ENCODE peak calls at places on chromosomes 5 and 9, in six cellular contexts. One of them, this sample, is unnamed.

GRCh38 chr9:137224850-137225694 is at the start of gene CYSRT1:
- DNase-seq in H1: no peak
- DNase-seq in H9: no peak
- DNase-seq in neuronal stem cell: no peak
- DNase-seq in mesenchymal stem cell: no peak
- DNase-seq in trophoblast cell: no peak
- DNase-seq in this sample: no peak

GRCh38 chr5:127723571-127723970 is 20.4 kb downstream of the CCDC192 start:
- DNase-seq in H1: no peak
- DNase-seq in H9: no peak
- DNase-seq in neuronal stem cell: no peak
- DNase-seq in mesenchymal stem cell: peak
- DNase-seq in trophoblast cell: no peak
- DNase-seq in this sample: no peak

GRCh38 chr5:148384389-148384756 is 615 bp downstream of the FBXO38 start:
- DNase-seq in H1: no peak
- DNase-seq in H9: no peak
- DNase-seq in neuronal stem cell: no peak
- DNase-seq in mesenchymal stem cell: no peak
- DNase-seq in trophoblast cell: no peak
- DNase-seq in this sample: no peak

GRCh38 chr5:71924980-71925379 is 182.3 kb upstream of the MAP1B start:
- DNase-seq in H1: no peak
- DNase-seq in H9: no peak
- DNase-seq in neuronal stem cell: no peak
- DNase-seq in mesenchymal stem cell: peak
- DNase-seq in trophoblast cell: no peak
- DNase-seq in this sample: peak

GRCh38 chr5:153618857-153619256 is 128.4 kb downstream of the GRIA1 start:
- DNase-seq in H1: no peak
- DNase-seq in H9: no peak
- DNase-seq in neuronal stem cell: no peak
- DNase-seq in mesenchymal stem cell: peak
- DNase-seq in trophoblast cell: peak
- DNase-seq in this sample: peak

GRCh38 chr5:59845733-59846132 is 47.8 kb downstream of the PDE4D start:
- DNase-seq in H1: no peak
- DNase-seq in H9: no peak
- DNase-seq in neuronal stem cell: no peak
- DNase-seq in mesenchymal stem cell: peak
- DNase-seq in trophoblast cell: peak
- DNase-seq in this sample: peak

GRCh38 chr5:169567079-169567478 is 16.5 kb upstream of the SPDL1 start:
- DNase-seq in H1: no peak
- DNase-seq in H9: peak
- DNase-seq in neuronal stem cell: no peak
- DNase-seq in mesenchymal stem cell: no peak
- DNase-seq in trophoblast cell: no peak
- DNase-seq in this sample: peak

GRCh38 chr5:176606875-176607274 is 3.1 kb downstream of the GPRIN1 start:
- DNase-seq in H1: no peak
- DNase-seq in H9: no peak
- DNase-seq in neuronal stem cell: no peak
- DNase-seq in mesenchymal stem cell: no peak
- DNase-seq in trophoblast cell: no peak
- DNase-seq in this sample: no peak

GRCh38 chr5:61538722-61539501 is 206.9 kb downstream of the ZSWIM6 start:
- DNase-seq in H1: no peak
- DNase-seq in H9: no peak
- DNase-seq in neuronal stem cell: no peak
- DNase-seq in mesenchymal stem cell: no peak
- DNase-seq in trophoblast cell: peak
- DNase-seq in this sample: no peak

GRCh38 chr9:136204086-136204805 is 682 bp downstream of the LHX3 start:
- DNase-seq in H1: no peak
- DNase-seq in H9: no peak
- DNase-seq in neuronal stem cell: no peak
- DNase-seq in mesenchymal stem cell: no peak
- DNase-seq in trophoblast cell: no peak
- DNase-seq in this sample: no peak

GRCh38 chr9:117720555-117720954 is 16.4 kb downstream of the TLR4 start:
- DNase-seq in H1: no peak
- DNase-seq in H9: no peak
- DNase-seq in neuronal stem cell: no peak
- DNase-seq in mesenchymal stem cell: peak
- DNase-seq in trophoblast cell: no peak
- DNase-seq in this sample: no peak

GRCh38 chr5:1445313-1445894 is at the start of gene SLC6A3:
- DNase-seq in H1: no peak
- DNase-seq in H9: peak
- DNase-seq in neuronal stem cell: peak
- DNase-seq in mesenchymal stem cell: no peak
- DNase-seq in trophoblast cell: no peak
- DNase-seq in this sample: no peak

GRCh38 chr5:39427225-39427624 is 2.4 kb upstream of the DAB2 start:
- DNase-seq in H1: no peak
- DNase-seq in H9: no peak
- DNase-seq in neuronal stem cell: no peak
- DNase-seq in mesenchymal stem cell: peak
- DNase-seq in trophoblast cell: no peak
- DNase-seq in this sample: peak

GRCh38 chr9:19255821-19256220 is 25.3 kb downstream of the DENND4C start:
- DNase-seq in H1: no peak
- DNase-seq in H9: no peak
- DNase-seq in neuronal stem cell: no peak
- DNase-seq in mesenchymal stem cell: peak
- DNase-seq in trophoblast cell: no peak
- DNase-seq in this sample: no peak

GRCh38 chr9:19940808-19941207 is 152.0 kb upstream of the SLC24A2 start:
- DNase-seq in H1: no peak
- DNase-seq in H9: no peak
- DNase-seq in neuronal stem cell: no peak
- DNase-seq in mesenchymal stem cell: peak
- DNase-seq in trophoblast cell: no peak
- DNase-seq in this sample: no peak

GRCh38 chr9:132481467-132481866 is 71.5 kb downstream of the CFAP77 start:
- DNase-seq in H1: no peak
- DNase-seq in H9: no peak
- DNase-seq in neuronal stem cell: no peak
- DNase-seq in mesenchymal stem cell: no peak
- DNase-seq in trophoblast cell: no peak
- DNase-seq in this sample: no peak

GRCh38 chr9:35179347-35180271 is 17.8 kb downstream of the UNC13B start:
- DNase-seq in H1: no peak
- DNase-seq in H9: no peak
- DNase-seq in neuronal stem cell: no peak
- DNase-seq in mesenchymal stem cell: peak
- DNase-seq in trophoblast cell: no peak
- DNase-seq in this sample: no peak

GRCh38 chr5:62643556-62644451 is 65.2 kb downstream of the LRRC70 start:
- DNase-seq in H1: no peak
- DNase-seq in H9: no peak
- DNase-seq in neuronal stem cell: no peak
- DNase-seq in mesenchymal stem cell: no peak
- DNase-seq in trophoblast cell: no peak
- DNase-seq in this sample: no peak

GRCh38 chr5:3353561-3353960 is 242.1 kb upstream of the IRX1 start:
- DNase-seq in H1: no peak
- DNase-seq in H9: peak
- DNase-seq in neuronal stem cell: no peak
- DNase-seq in mesenchymal stem cell: no peak
- DNase-seq in trophoblast cell: no peak
- DNase-seq in this sample: no peak

GRCh38 chr5:9340095-9340494 is 205.8 kb downstream of the SEMA5A start:
- DNase-seq in H1: no peak
- DNase-seq in H9: no peak
- DNase-seq in neuronal stem cell: no peak
- DNase-seq in mesenchymal stem cell: no peak
- DNase-seq in trophoblast cell: no peak
- DNase-seq in this sample: no peak

GRCh38 chr5:175889910-175890684 is 18.7 kb downstream of the CPLX2 start:
- DNase-seq in H1: no peak
- DNase-seq in H9: no peak
- DNase-seq in neuronal stem cell: no peak
- DNase-seq in mesenchymal stem cell: no peak
- DNase-seq in trophoblast cell: no peak
- DNase-seq in this sample: peak

GRCh38 chr5:150442699-150443080 is 6.8 kb downstream of the RPS14 start:
- DNase-seq in H1: no peak
- DNase-seq in H9: no peak
- DNase-seq in neuronal stem cell: no peak
- DNase-seq in mesenchymal stem cell: no peak
- DNase-seq in trophoblast cell: no peak
- DNase-seq in this sample: no peak

GRCh38 chr5:56229106-56229505 is 4.0 kb downstream of the ANKRD55 start:
- DNase-seq in H1: no peak
- DNase-seq in H9: no peak
- DNase-seq in neuronal stem cell: no peak
- DNase-seq in mesenchymal stem cell: no peak
- DNase-seq in trophoblast cell: no peak
- DNase-seq in this sample: no peak

GRCh38 chr5:130104895-130105684 is 200.8 kb downstream of the CHSY3 start:
- DNase-seq in H1: no peak
- DNase-seq in H9: no peak
- DNase-seq in neuronal stem cell: no peak
- DNase-seq in mesenchymal stem cell: no peak
- DNase-seq in trophoblast cell: peak
- DNase-seq in this sample: peak

GRCh38 chr9:134303601-134304000 is 22.7 kb upstream of the RXRA start:
- DNase-seq in H1: no peak
- DNase-seq in H9: no peak
- DNase-seq in neuronal stem cell: no peak
- DNase-seq in mesenchymal stem cell: no peak
- DNase-seq in trophoblast cell: no peak
- DNase-seq in this sample: no peak

GRCh38 chr9:95508242-95508967 is 8.4 kb downstream of the PTCH1 start:
- DNase-seq in H1: no peak
- DNase-seq in H9: no peak
- DNase-seq in neuronal stem cell: no peak
- DNase-seq in mesenchymal stem cell: no peak
- DNase-seq in trophoblast cell: peak
- DNase-seq in this sample: no peak

GRCh38 chr9:95506438-95506691 is 10.4 kb downstream of the PTCH1 start:
- DNase-seq in H1: no peak
- DNase-seq in H9: no peak
- DNase-seq in neuronal stem cell: no peak
- DNase-seq in mesenchymal stem cell: peak
- DNase-seq in trophoblast cell: peak
- DNase-seq in this sample: peak

GRCh38 chr9:95508968-95509850 is 7.6 kb downstream of the PTCH1 start:
- DNase-seq in H1: peak
- DNase-seq in H9: peak
- DNase-seq in neuronal stem cell: peak
- DNase-seq in mesenchymal stem cell: peak
- DNase-seq in trophoblast cell: peak
- DNase-seq in this sample: peak

GRCh38 chr9:95506692-95507455 is 9.9 kb downstream of the PTCH1 start:
- DNase-seq in H1: no peak
- DNase-seq in H9: peak
- DNase-seq in neuronal stem cell: no peak
- DNase-seq in mesenchymal stem cell: peak
- DNase-seq in trophoblast cell: peak
- DNase-seq in this sample: peak

GRCh38 chr9:95507456-95508241 is 9.1 kb downstream of the PTCH1 start:
- DNase-seq in H1: no peak
- DNase-seq in H9: peak
- DNase-seq in neuronal stem cell: no peak
- DNase-seq in mesenchymal stem cell: peak
- DNase-seq in trophoblast cell: peak
- DNase-seq in this sample: peak
- H2AFZ ChIP-seq in H1: no peak
- H2AFZ ChIP-seq in H9: no peak
- H2AFZ ChIP-seq in neuronal stem cell: no peak
- H2AFZ ChIP-seq in mesenchymal stem cell: peak
- H2AFZ ChIP-seq in trophoblast cell: peak
- H2AFZ ChIP-seq in this sample: peak

GRCh38 chr5:10731910-10732309 is 29.1 kb downstream of the DAP start:
- DNase-seq in H1: no peak
- DNase-seq in H9: no peak
- DNase-seq in neuronal stem cell: no peak
- DNase-seq in mesenchymal stem cell: no peak
- DNase-seq in trophoblast cell: no peak
- DNase-seq in this sample: no peak
- H3K23ac ChIP-seq in H1: no peak
- H3K23ac ChIP-seq in H9: no peak
- H3K23ac ChIP-seq in neuronal stem cell: no peak
- H3K23ac ChIP-seq in mesenchymal stem cell: no peak
- H3K23ac ChIP-seq in trophoblast cell: no peak
- H3K23ac ChIP-seq in this sample: no peak

DNA sequence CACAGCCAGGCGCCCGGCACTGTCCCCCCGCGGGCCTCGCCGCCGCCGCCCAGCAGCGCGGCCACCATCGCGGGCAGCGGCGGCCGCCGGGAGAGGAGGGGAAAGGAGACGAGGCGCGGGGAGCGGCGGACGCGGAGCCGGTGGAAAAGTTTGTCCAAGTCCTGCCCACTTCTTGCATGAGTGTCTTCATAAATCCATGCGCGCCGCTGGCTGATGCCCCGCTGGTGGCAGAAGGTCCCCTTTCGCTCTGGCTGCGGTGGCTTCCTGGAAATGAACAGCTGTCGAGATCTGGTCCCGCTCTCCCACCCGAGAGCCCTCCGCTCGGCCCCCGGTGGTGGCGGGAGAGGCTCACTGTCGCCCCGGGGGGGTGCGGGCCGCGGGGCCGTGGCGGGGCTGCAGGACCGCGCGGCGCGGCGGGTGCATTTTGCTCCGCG is 577 bp downstream of the GAS1 start:
- DNase-seq in H1: no peak
- DNase-seq in H9: peak
- DNase-seq in neuronal stem cell: no peak
- DNase-seq in mesenchymal stem cell: peak
- DNase-seq in trophoblast cell: peak
- DNase-seq in this sample: no peak
- H2BK120ac ChIP-seq in H1: no peak
- H2BK120ac ChIP-seq in H9: no peak
- H2BK120ac ChIP-seq in neuronal stem cell: peak
- H2BK120ac ChIP-seq in mesenchymal stem cell: peak
- H2BK120ac ChIP-seq in trophoblast cell: peak
- H2BK120ac ChIP-seq in this sample: no peak

DNA sequence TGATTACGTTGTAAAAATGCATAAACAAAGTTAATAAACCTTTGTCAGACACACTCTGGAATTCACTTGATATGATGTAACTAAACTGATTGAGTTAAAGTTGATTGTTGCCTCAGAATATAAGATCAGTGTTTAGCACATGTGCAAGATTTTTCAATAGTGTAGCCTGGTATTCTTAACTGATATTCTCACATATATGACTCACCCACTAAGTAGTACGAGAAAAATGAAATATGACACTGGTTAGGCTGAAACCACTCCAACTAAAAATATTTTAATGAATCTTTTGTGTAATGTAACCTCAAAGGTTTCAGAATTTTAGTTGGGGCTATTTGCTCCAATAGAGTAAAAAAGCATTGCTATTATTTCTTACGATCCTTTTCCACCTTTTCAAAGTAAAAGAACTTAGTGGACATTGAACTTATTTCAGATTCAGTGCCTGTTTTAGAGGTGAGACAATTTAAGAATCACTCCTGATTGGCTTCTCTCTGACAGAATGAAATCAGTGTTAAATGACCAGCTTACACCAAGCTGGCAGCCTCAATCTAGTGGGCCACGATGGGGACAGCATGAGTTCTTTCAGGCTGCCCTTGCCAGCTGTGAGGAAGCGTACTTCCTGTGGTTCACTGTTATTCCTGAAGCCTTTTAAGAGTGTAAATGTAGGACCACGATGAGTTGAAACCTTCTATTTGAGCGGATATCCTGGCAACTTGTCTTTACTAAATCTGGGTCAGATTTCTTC is 277.3 kb upstream of the CDH9 start:
- DNase-seq in H1: peak
- DNase-seq in H9: peak
- DNase-seq in neuronal stem cell: no peak
- DNase-seq in mesenchymal stem cell: peak
- DNase-seq in trophoblast cell: peak
- DNase-seq in this sample: peak
- H2AFZ ChIP-seq in H1: no peak
- H2AFZ ChIP-seq in H9: no peak
- H2AFZ ChIP-seq in neuronal stem cell: peak
- H2AFZ ChIP-seq in mesenchymal stem cell: no peak
- H2AFZ ChIP-seq in trophoblast cell: no peak
- H2AFZ ChIP-seq in this sample: peak

This sample was measured in IMR-90.